ENCODE peak calls at places on chromosome 3, in eight cellular contexts. Y is GM18507; J is neuronal stem cell; D is sciatic nerve; E is activated T-cell treated with anti-CD3 and anti-CD28 coated beads, Interleukin-2, amount 50 U/mL, for 4 hours; B is IMR-90; U is HS-5; M is GM23248. X is an unnamed sample.
A peak's percentile ranks its signal among the peaks of the same experiment; 100 is the strongest.

GRCh38 chr3:195556390-195556789 is 13.3 kb upstream of the PPP1R2 start:
- DNase-seq in J (no peak), B (no peak), Y (no peak), M (peak; percentile 50), D (no peak), E (no peak), U (no peak), X (no peak)

GRCh38 chr3:38541800-38542199 is 45.7 kb downstream of the EXOG start:
- DNase-seq in U (no peak), Y (no peak), M (no peak), B (no peak), J (no peak), D (no peak), E (no peak), X (no peak)

GRCh38 chr3:157527471-157527881 is 24.3 kb upstream of the VEPH1 start:
- DNase-seq in B (peak; percentile 50), E (no peak), M (peak; percentile 67), J (no peak), D (no peak), U (no peak), Y (no peak), X (peak; percentile 53)

GRCh38 chr3:182848906-182849305 is 55.6 kb downstream of the ATP11B start:
- DNase-seq in U (no peak), B (no peak), M (no peak), D (no peak), J (no peak), E (no peak), Y (no peak), X (no peak)

GRCh38 chr3:88005066-88005465 is 53.7 kb downstream of the CGGBP1 start:
- DNase-seq in D (no peak), Y (no peak), M (peak; percentile 65), B (peak; percentile 14), U (peak; percentile 24), E (no peak), J (no peak), X (peak; percentile 56)

GRCh38 chr3:104438761-104439160 is 927.9 kb upstream of the ALCAM start:
- DNase-seq in D (no peak), U (no peak), M (no peak), E (no peak), J (no peak), B (no peak), Y (no peak), X (no peak)

GRCh38 chr3:115861166-115861733 is 237.9 kb downstream of the GAP43 start:
- DNase-seq in M (no peak), D (no peak), E (no peak), U (no peak), B (no peak), J (no peak), Y (no peak), X (no peak)

GRCh38 chr3:193391902-193392301 is 13.3 kb upstream of the ATP13A5 start:
- DNase-seq in Y (no peak), E (no peak), M (no peak), J (peak; percentile 26), B (no peak), U (peak; percentile 61), D (no peak), X (no peak)

GRCh38 chr3:32472716-32473115 is 29.9 kb downstream of the CMTM6 start:
- DNase-seq in U (no peak), D (no peak), M (no peak), Y (no peak), E (no peak), J (no peak), B (no peak), X (peak; percentile 60)

GRCh38 chr3:185316740-185317407 is 46.1 kb upstream of the MAP3K13 start:
- DNase-seq in B (peak; percentile 33), M (no peak), Y (no peak), E (no peak), D (no peak), U (peak; percentile 28), J (no peak), X (no peak)

GRCh38 chr3:102192575-102192974 is 242.2 kb upstream of the ZPLD1 start:
- DNase-seq in Y (no peak), B (no peak), E (no peak), D (no peak), M (no peak), U (no peak), J (no peak), X (no peak)

GRCh38 chr3:138331143-138331894 is 1.7 kb upstream of the NME9 start:
- DNase-seq in U (no peak), M (peak; percentile 62), D (no peak), J (no peak), Y (no peak), E (no peak), B (peak; percentile 35), X (peak; percentile 33)

GRCh38 chr3:144187531-144188230 is 216.1 kb downstream of the DIPK2A start:
- DNase-seq in E (no peak), D (no peak), J (no peak), M (peak; percentile 34), B (peak; percentile 21), U (no peak), Y (no peak), X (no peak)